ENCODE peak calls at places on chromosomes 2 and 18, in four cellular contexts. One of them, this sample, is unnamed.

GRCh38 chr2:40450066-40450841 is 1.6 kb downstream of the SLC8A1 start:
- DNase-seq in transverse colon: no peak
- DNase-seq in CD8-positive, alpha-beta memory T cell: no peak
- DNase-seq in PC-3: peak; percentile 14
- DNase-seq in this sample: no peak

GRCh38 chr18:23053756-23054457 is 81.4 kb upstream of the CABLES1 start:
- DNase-seq in transverse colon: no peak
- DNase-seq in CD8-positive, alpha-beta memory T cell: no peak
- DNase-seq in PC-3: peak; percentile 57
- DNase-seq in this sample: no peak

GRCh38 chr2:85326946-85327756 is 638 bp downstream of the TGOLN2 start:
- DNase-seq in CD8-positive, alpha-beta memory T cell: peak; percentile 49
- DNase-seq in PC-3: peak; percentile 25
- DNase-seq in transverse colon: peak; percentile 62
- DNase-seq in this sample: no peak

GRCh38 chr2:180219471-180219870 is 212.4 kb upstream of the CWC22 start:
- DNase-seq in transverse colon: no peak
- DNase-seq in CD8-positive, alpha-beta memory T cell: no peak
- DNase-seq in PC-3: no peak
- DNase-seq in this sample: no peak

GRCh38 chr2:109062558-109063325 is 66.3 kb upstream of the SH3RF3 start:
- DNase-seq in transverse colon: no peak
- DNase-seq in CD8-positive, alpha-beta memory T cell: no peak
- DNase-seq in PC-3: peak; percentile 22
- DNase-seq in this sample: no peak

GRCh38 chr2:9238927-9239326 is 32.3 kb downstream of the ASAP2 start:
- DNase-seq in transverse colon: no peak
- DNase-seq in PC-3: no peak
- DNase-seq in CD8-positive, alpha-beta memory T cell: no peak
- DNase-seq in this sample: peak; percentile 45

GRCh38 chr2:102065675-102066252 is 74.0 kb downstream of the IL1R2 start:
- DNase-seq in transverse colon: no peak
- DNase-seq in CD8-positive, alpha-beta memory T cell: no peak
- DNase-seq in PC-3: peak; percentile 63
- DNase-seq in this sample: no peak

GRCh38 chr2:215746507-215747243 is 266.7 kb downstream of the MREG start:
- DNase-seq in CD8-positive, alpha-beta memory T cell: no peak
- DNase-seq in transverse colon: no peak
- DNase-seq in PC-3: no peak
- DNase-seq in this sample: no peak

GRCh38 chr2:33158482-33159003 is 211.8 kb downstream of the LTBP1 start:
- DNase-seq in PC-3: peak; percentile 90
- DNase-seq in CD8-positive, alpha-beta memory T cell: no peak
- DNase-seq in transverse colon: no peak
- DNase-seq in this sample: no peak

GRCh38 chr18:44601447-44601846 is 79.2 kb upstream of the SETBP1 start:
- DNase-seq in transverse colon: no peak
- DNase-seq in PC-3: peak; percentile 78
- DNase-seq in CD8-positive, alpha-beta memory T cell: no peak
- DNase-seq in this sample: no peak

GRCh38 chr2:232447091-232447620 is 8.8 kb upstream of the ALPI start:
- DNase-seq in transverse colon: no peak
- DNase-seq in CD8-positive, alpha-beta memory T cell: no peak
- DNase-seq in PC-3: no peak
- DNase-seq in this sample: no peak
- H3K27ac ChIP-seq in transverse colon: no peak overlapping the region
- H3K27ac ChIP-seq in CD8-positive, alpha-beta memory T cell: no peak overlapping the region
- H3K27ac ChIP-seq in PC-3: no peak overlapping the region
- H3K27ac ChIP-seq in this sample: no peak overlapping the region

GRCh38 chr2:30686000-30686399 is 121.2 kb downstream of the CAPN13 start:
- DNase-seq in CD8-positive, alpha-beta memory T cell: no peak
- DNase-seq in PC-3: peak; percentile 13
- DNase-seq in transverse colon: no peak
- DNase-seq in this sample: no peak
- H3K9me3 ChIP-seq in CD8-positive, alpha-beta memory T cell: no peaks in the 10 kb centered on the region
- H3K9me3 ChIP-seq in PC-3: no peaks in the 10 kb centered on the region
- H3K9me3 ChIP-seq in transverse colon: no peaks in the 10 kb centered on the region
- H3K9me3 ChIP-seq in this sample: no peaks in the 10 kb centered on the region

GRCh38 chr2:62291052-62291451 is 95.1 kb downstream of the B3GNT2 start:
- DNase-seq in PC-3: no peak
- DNase-seq in transverse colon: no peak
- DNase-seq in CD8-positive, alpha-beta memory T cell: no peak
- DNase-seq in this sample: no peak
- H3K27ac ChIP-seq in PC-3: no peak overlapping the region
- H3K27ac ChIP-seq in transverse colon: no peak overlapping the region
- H3K27ac ChIP-seq in CD8-positive, alpha-beta memory T cell: no peak overlapping the region
- H3K27ac ChIP-seq in this sample: no peak overlapping the region

GRCh38 chr2:80689106-80689505 is 384.6 kb upstream of the LRRTM1 start:
- DNase-seq in transverse colon: no peak
- DNase-seq in PC-3: no peak
- DNase-seq in CD8-positive, alpha-beta memory T cell: no peak
- DNase-seq in this sample: no peak

GRCh38 chr2:80687524-80687923 is 383.0 kb upstream of the LRRTM1 start:
- DNase-seq in CD8-positive, alpha-beta memory T cell: no peak
- DNase-seq in PC-3: no peak
- DNase-seq in transverse colon: no peak
- DNase-seq in this sample: no peak
- H3K9me3 ChIP-seq in CD8-positive, alpha-beta memory T cell: no peaks in the 10 kb centered on the region
- H3K9me3 ChIP-seq in PC-3: peaks cover 6% of the 10 kb centered on the region
- H3K9me3 ChIP-seq in transverse colon: no peaks in the 10 kb centered on the region
- H3K9me3 ChIP-seq in this sample: no peaks in the 10 kb centered on the region

GRCh38 chr18:415627-416612 is 84.6 kb downstream of the COLEC12 start:
- DNase-seq in PC-3: peak; percentile 58
- DNase-seq in transverse colon: no peak
- DNase-seq in CD8-positive, alpha-beta memory T cell: no peak
- DNase-seq in this sample: no peak
- H3K27ac ChIP-seq in PC-3: peak overlapping the region; percentile 8
- H3K27ac ChIP-seq in transverse colon: no peak overlapping the region
- H3K27ac ChIP-seq in CD8-positive, alpha-beta memory T cell: no peak overlapping the region
- H3K27ac ChIP-seq in this sample: no peak overlapping the region

DNA sequence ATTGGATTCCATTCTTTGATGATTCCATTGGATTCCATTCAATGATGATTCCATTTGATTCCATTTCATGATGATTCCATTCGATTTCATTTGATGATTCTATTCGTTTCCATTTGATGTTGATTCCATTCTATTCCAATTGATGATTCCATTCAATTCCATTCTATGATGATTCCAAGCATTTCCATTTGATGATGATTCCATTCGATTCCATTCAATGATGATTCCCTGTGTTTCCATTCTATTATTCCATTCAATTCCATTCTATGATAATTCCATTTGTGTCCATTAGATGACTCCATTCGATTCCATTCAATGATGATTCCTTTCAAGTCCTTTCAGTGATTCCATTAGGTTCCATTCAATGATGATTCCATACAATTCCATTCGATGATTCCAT is 1090.5 kb downstream of the RPIA start:
- DNase-seq in transverse colon: no peak
- DNase-seq in CD8-positive, alpha-beta memory T cell: no peak
- DNase-seq in PC-3: no peak
- DNase-seq in this sample: no peak
- H3K9me3 ChIP-seq in transverse colon: peaks cover 15% of the 10 kb centered on the region
- H3K9me3 ChIP-seq in CD8-positive, alpha-beta memory T cell: peaks cover 46% of the 10 kb centered on the region
- H3K9me3 ChIP-seq in PC-3: peaks cover 93% of the 10 kb centered on the region
- H3K9me3 ChIP-seq in this sample: peaks cover 28% of the 10 kb centered on the region

GRCh38 chr2:236642584-236643291 is 73.1 kb downstream of the ACKR3 start:
- DNase-seq in CD8-positive, alpha-beta memory T cell: no peak
- DNase-seq in PC-3: peak; percentile 32
- DNase-seq in transverse colon: peak; percentile 73
- DNase-seq in this sample: peak; percentile 99

GRCh38 chr2:236642125-236642524 is 72.5 kb downstream of the ACKR3 start:
- DNase-seq in CD8-positive, alpha-beta memory T cell: no peak
- DNase-seq in transverse colon: no peak
- DNase-seq in PC-3: no peak
- DNase-seq in this sample: peak; percentile 73

GRCh38 chr2:236644502-236644911 is 74.9 kb downstream of the ACKR3 start:
- DNase-seq in PC-3: no peak
- DNase-seq in transverse colon: no peak
- DNase-seq in CD8-positive, alpha-beta memory T cell: no peak
- DNase-seq in this sample: no peak

GRCh38 chr2:236644067-236644466 is 74.4 kb downstream of the ACKR3 start:
- DNase-seq in CD8-positive, alpha-beta memory T cell: no peak
- DNase-seq in PC-3: no peak
- DNase-seq in transverse colon: no peak
- DNase-seq in this sample: no peak

GRCh38 chr2:236643480-236643879 is 73.9 kb downstream of the ACKR3 start:
- DNase-seq in PC-3: no peak
- DNase-seq in transverse colon: no peak
- DNase-seq in CD8-positive, alpha-beta memory T cell: no peak
- DNase-seq in this sample: peak; percentile 49
- H3K27ac ChIP-seq in PC-3: no peak overlapping the region
- H3K27ac ChIP-seq in transverse colon: peak overlapping the region; percentile 70
- H3K27ac ChIP-seq in CD8-positive, alpha-beta memory T cell: no peak overlapping the region
- H3K27ac ChIP-seq in this sample: peak overlapping the region; percentile 85

GRCh38 chr18:78583739-78584066 is 395.9 kb upstream of the SALL3 start:
- DNase-seq in PC-3: no peak
- DNase-seq in transverse colon: no peak
- DNase-seq in CD8-positive, alpha-beta memory T cell: no peak
- DNase-seq in this sample: no peak

GRCh38 chr18:78584167-78585022 is 395.2 kb upstream of the SALL3 start:
- DNase-seq in transverse colon: no peak
- DNase-seq in PC-3: no peak
- DNase-seq in CD8-positive, alpha-beta memory T cell: no peak
- DNase-seq in this sample: no peak

GRCh38 chr18:78582131-78582789 is 397.4 kb upstream of the SALL3 start:
- DNase-seq in PC-3: no peak
- DNase-seq in transverse colon: no peak
- DNase-seq in CD8-positive, alpha-beta memory T cell: no peak
- DNase-seq in this sample: no peak

GRCh38 chr18:78580835-78581339 is 398.7 kb upstream of the SALL3 start:
- DNase-seq in PC-3: no peak
- DNase-seq in CD8-positive, alpha-beta memory T cell: no peak
- DNase-seq in transverse colon: no peak
- DNase-seq in this sample: no peak

GRCh38 chr18:78582898-78583738 is 396.5 kb upstream of the SALL3 start:
- DNase-seq in PC-3: no peak
- DNase-seq in CD8-positive, alpha-beta memory T cell: no peak
- DNase-seq in transverse colon: no peak
- DNase-seq in this sample: no peak
- H3K9me3 ChIP-seq in PC-3: no peaks in the 10 kb centered on the region
- H3K9me3 ChIP-seq in CD8-positive, alpha-beta memory T cell: no peaks in the 10 kb centered on the region
- H3K9me3 ChIP-seq in transverse colon: no peaks in the 10 kb centered on the region
- H3K9me3 ChIP-seq in this sample: no peaks in the 10 kb centered on the region

This sample was measured in ascending aorta.